ENCODE peak calls at places on chromosomes 11 and 22, in eight cellular contexts. P, O, Q, J, K, C, G and Z are unnamed samples.

GRCh38 chr11:128694618-128695481 is 978 bp downstream of the FLI1 start:
- DNase-seq in P (peak), O (no peak), Q (no peak), J (no peak), K (no peak), C (no peak), G (peak), Z (no peak)

GRCh38 chr11:119615003-119615878 is 113.8 kb downstream of the NECTIN1 start:
- DNase-seq in P (peak), O (peak), Q (no peak), J (no peak), K (no peak), C (no peak), G (peak), Z (peak)

GRCh38 chr11:9759519-9760179 is 95.8 kb downstream of the SWAP70 start:
- DNase-seq in P (peak), O (peak), Q (peak), J (peak), K (peak), C (peak), G (peak), Z (peak)

GRCh38 chr22:41873391-41873790 is 40.5 kb downstream of the SREBF2 start:
- DNase-seq in P (no peak), O (no peak), Q (peak), J (no peak), K (no peak), C (no peak), G (no peak), Z (no peak)

GRCh38 chr11:1194977-1195689 is 27.7 kb upstream of the MUC5B start:
- DNase-seq in P (no peak), O (no peak), Q (no peak), J (no peak), K (no peak), C (no peak), G (no peak), Z (no peak)

GRCh38 chr22:32353840-32354239 is 3.8 kb upstream of the RFPL3 start:
- DNase-seq in P (no peak), O (no peak), Q (no peak), J (no peak), K (no peak), C (no peak), G (no peak), Z (no peak)

GRCh38 chr11:124791626-124792341 is 8.4 kb downstream of the MSANTD2 start:
- DNase-seq in P (peak), O (peak), Q (no peak), J (no peak), K (no peak), C (no peak), G (no peak), Z (no peak)

GRCh38 chr11:71331631-71332030 is 79.3 kb upstream of the SHANK2 start:
- DNase-seq in P (no peak), O (no peak), Q (no peak), J (no peak), K (no peak), C (no peak), G (no peak), Z (no peak)

GRCh38 chr11:112795896-112796686 is 165.1 kb upstream of the NCAM1 start:
- DNase-seq in P (no peak), O (no peak), Q (no peak), J (no peak), K (no peak), C (no peak), G (no peak), Z (peak)

GRCh38 chr22:39434721-39435120 is 22.1 kb upstream of the MGAT3 start:
- DNase-seq in P (no peak), O (no peak), Q (no peak), J (no peak), K (no peak), C (no peak), G (no peak), Z (no peak)

GRCh38 chr11:86035164-86035563 is 33.7 kb downstream of the PICALM start:
- DNase-seq in P (no peak), O (no peak), Q (no peak), J (no peak), K (no peak), C (no peak), G (no peak), Z (no peak)

GRCh38 chr11:77557553-77557952 is 32.2 kb upstream of the AQP11 start:
- DNase-seq in P (peak), O (peak), Q (no peak), J (no peak), K (peak), C (no peak), G (no peak), Z (no peak)

GRCh38 chr11:11813288-11813962 is 28.3 kb upstream of the USP47 start:
- DNase-seq in P (peak), O (peak), Q (peak), J (peak), K (no peak), C (no peak), G (no peak), Z (peak)

GRCh38 chr22:24994070-24994763 is 41.7 kb downstream of the KIAA1671 start:
- DNase-seq in P (no peak), O (peak), Q (no peak), J (no peak), K (peak), C (no peak), G (no peak), Z (no peak)
- TF ChIP-seq CTCF in P (no peak), O (no peak), Q (no peak), J (no peak), K (peak), C (no peak), G (no peak), Z (peak)

DNA sequence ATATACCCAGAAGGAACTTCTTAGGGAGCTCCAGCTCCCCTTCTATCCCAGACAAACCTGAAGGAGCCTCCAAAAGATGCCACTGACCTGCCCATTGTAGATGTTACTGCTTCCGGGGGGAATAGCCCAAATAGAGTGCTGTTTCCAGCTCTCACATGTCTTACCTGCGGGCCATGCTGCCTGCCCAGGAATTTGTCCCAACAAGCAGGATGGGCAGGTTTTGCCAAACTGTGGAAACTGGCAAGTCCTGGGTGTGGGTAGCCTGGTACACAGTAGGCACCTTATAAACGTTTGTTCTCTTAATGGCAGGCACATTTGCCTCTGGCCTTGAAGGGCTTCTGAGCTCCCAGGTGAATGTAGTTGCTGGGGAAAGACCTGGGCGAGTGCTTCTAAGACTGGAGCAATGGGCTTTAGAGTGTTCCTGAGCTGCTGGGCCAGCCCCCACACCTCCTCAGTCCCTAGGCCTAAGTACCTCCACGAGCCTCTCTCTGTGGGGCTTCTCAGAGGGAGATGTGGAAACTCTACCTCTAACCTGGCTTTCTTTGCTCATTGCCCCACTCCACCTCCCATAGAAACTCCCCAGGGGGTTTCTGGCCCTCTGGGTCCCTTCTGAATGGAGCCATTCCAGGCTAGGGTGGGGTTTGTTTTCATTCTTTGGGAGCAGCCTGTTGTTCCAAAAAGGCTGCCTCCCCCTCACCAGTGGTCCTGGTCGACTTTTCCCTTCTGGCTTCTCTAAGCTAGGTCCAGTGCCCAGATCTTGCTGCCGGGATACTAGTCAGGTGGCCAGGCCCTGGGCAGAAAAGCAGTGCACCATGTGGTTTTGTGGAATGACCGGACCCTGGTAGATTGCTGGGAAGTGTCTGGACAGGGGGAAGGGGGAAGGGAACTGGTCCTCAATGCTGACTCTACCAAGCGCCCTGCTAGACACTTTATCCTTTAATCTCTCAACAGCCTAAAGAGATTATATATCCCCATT is 37.2 kb downstream of the LIMK2 start:
- DNase-seq in P (no peak), O (no peak), Q (no peak), J (no peak), K (no peak), C (no peak), G (no peak), Z (no peak)
- H3K4me3 ChIP-seq in P (peak), O (peak), Q (no peak), J (peak), K (no peak), C (no peak), G (no peak), Z (peak)

DNA sequence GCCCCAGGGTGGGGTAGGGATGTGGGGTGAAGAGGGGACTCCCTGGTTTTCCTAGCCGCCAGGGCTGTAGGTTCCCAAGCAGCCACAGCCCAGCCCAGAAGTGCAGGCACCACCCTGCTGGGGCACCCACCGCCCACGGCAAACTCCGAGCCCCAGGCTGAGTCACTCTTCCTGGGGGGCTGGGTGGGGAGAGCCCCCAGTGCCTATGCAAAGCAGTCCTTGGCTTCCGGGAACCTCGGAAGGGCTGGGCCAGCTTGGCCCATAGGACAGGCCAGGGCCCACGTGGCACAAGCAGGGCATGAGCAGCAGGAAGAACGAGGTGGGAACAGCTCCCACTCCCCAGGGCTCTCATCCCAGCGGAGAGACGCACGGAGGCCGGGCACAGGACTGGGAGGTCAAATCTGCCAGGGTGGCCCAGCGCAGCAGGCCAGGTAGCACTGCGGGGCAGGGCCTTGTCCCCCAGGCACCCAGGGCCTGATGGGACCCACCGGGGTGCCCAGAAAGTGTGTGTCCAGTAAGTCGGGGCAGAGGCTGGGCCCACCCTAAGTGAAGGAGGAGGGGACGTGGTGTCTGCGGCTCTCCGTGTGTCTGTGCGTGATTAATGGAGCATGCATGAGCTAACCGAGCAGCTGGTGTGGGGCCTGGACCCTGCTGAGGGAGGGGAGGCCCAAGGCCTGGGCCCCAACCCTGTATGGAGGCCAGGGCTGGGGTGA is 4.6 kb upstream of the IL17REL start:
- DNase-seq in P (no peak), O (no peak), Q (no peak), J (no peak), K (no peak), C (no peak), G (no peak), Z (no peak)
- TF ChIP-seq CTCF in P (no peak), O (no peak), Q (no peak), J (no peak), K (no peak), C (no peak), G (no peak), Z (no peak)

GRCh38 chr11:62548545-62549335 is 2.1 kb upstream of the AHNAK start:
- DNase-seq in P (no peak), O (no peak), Q (no peak), J (no peak), K (peak), C (peak), G (no peak), Z (no peak)

GRCh38 chr11:62546937-62547625 is 475 bp upstream of the AHNAK start:
- DNase-seq in P (peak), O (peak), Q (no peak), J (no peak), K (peak), C (peak), G (no peak), Z (no peak)

GRCh38 chr11:62545437-62546243 is 966 bp downstream of the AHNAK start:
- DNase-seq in P (peak), O (peak), Q (peak), J (peak), K (peak), C (peak), G (no peak), Z (no peak)

GRCh38 chr11:62546244-62546936 is at the start of gene AHNAK:
- DNase-seq in P (peak), O (no peak), Q (peak), J (peak), K (peak), C (peak), G (no peak), Z (no peak)

DNA sequence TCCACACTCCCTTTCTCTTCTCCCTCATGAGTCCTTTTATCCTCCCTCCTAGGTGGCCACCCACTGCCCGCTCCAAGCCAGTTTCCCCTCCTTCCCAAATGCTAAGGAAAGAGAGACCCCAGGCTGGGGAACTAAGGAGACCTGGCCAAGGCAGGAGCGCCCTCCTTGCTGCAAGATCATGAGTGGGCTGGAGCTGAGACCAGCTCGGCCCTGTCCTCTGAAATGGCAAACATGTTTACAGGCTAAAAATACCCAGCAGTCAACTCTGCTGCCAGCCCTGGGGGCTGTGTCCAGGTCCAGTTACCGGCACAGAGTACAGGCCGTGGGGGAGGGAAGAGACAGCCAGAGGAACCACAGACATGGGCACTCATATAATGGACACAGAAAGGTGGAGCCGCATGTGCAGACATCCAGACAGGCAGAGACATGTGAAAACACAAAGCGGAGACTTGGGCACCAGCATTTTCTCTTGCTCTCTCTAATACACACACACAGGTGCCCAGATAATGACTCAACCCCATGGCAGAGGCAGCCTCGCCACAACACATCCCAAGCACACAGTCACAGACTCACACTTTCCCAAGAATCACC is 1.2 kb upstream of the AHNAK start:
- DNase-seq in P (peak), O (no peak), Q (no peak), J (peak), K (peak), C (no peak), G (no peak), Z (no peak)
- H3K4me3 ChIP-seq in P (peak), O (peak), Q (no peak), J (peak), K (peak), C (no peak), G (no peak), Z (peak)

GRCh38 chr22:22976033-22976922 is 88.7 kb downstream of the IGLL5 start:
- DNase-seq in P (no peak), O (no peak), Q (no peak), J (no peak), K (no peak), C (no peak), G (no peak), Z (no peak)
- TF ChIP-seq CTCF in P (no peak), O (no peak), Q (no peak), J (no peak), K (no peak), C (no peak), G (peak), Z (no peak)

GRCh38 chr11:67468835-67469811 is at the start of gene TMEM134:
- DNase-seq in P (peak), O (peak), Q (peak), J (peak), K (peak), C (peak), G (peak), Z (no peak)

GRCh38 chr11:67466367-67466766 is 2.7 kb downstream of the TMEM134 start:
- DNase-seq in P (no peak), O (no peak), Q (peak), J (no peak), K (no peak), C (no peak), G (no peak), Z (no peak)

GRCh38 chr11:67468509-67468834 is 579 bp downstream of the TMEM134 start:
- DNase-seq in P (no peak), O (no peak), Q (no peak), J (no peak), K (peak), C (no peak), G (peak), Z (no peak)

GRCh38 chr11:67468056-67468455 is 995 bp downstream of the TMEM134 start:
- DNase-seq in P (peak), O (no peak), Q (peak), J (no peak), K (peak), C (no peak), G (peak), Z (no peak)

GRCh38 chr11:67466962-67467771 is 1.9 kb downstream of the TMEM134 start:
- DNase-seq in P (no peak), O (no peak), Q (no peak), J (no peak), K (no peak), C (no peak), G (peak), Z (no peak)
- H3K4me3 ChIP-seq in P (no peak), O (no peak), Q (no peak), J (no peak), K (no peak), C (no peak), G (peak), Z (peak)

GRCh38 chr11:8754241-8754640 is 71.6 kb downstream of the RPL27A start:
- DNase-seq in P (peak), O (peak), Q (no peak), J (no peak), K (no peak), C (no peak), G (no peak), Z (no peak)
- TF ChIP-seq CTCF in P (peak), O (peak), Q (no peak), J (no peak), K (no peak), C (peak), G (no peak), Z (no peak)

GRCh38 chr22:20155330-20156041 is 4.6 kb upstream of the CCDC188 start:
- DNase-seq in P (peak), O (peak), Q (peak), J (no peak), K (peak), C (no peak), G (no peak), Z (no peak)
- H3K4me3 ChIP-seq in P (peak), O (peak), Q (no peak), J (no peak), K (no peak), C (no peak), G (no peak), Z (no peak)